ENCODE peak calls at places on chromosomes 6 and 20, in four cellular contexts. G, D, W and A are unnamed samples.

GRCh38 chr20:39880890-39881289 is 808.1 kb downstream of the MAFB start:
- DNase-seq in D (no peak), G (peak; percentile 0), W (no peak), A (no peak)

GRCh38 chr20:13717631-13718044 is 67.1 kb downstream of the ESF1 start:
- DNase-seq in D (peak; percentile 68), G (no peak), W (no peak), A (no peak)

GRCh38 chr6:145887969-145888368 is 73.4 kb upstream of the FBXO30 start:
- DNase-seq in D (no peak), G (peak; percentile 13), W (no peak), A (no peak)

GRCh38 chr6:108744996-108745395 is 103.2 kb upstream of the ARMC2 start:
- DNase-seq in G (no peak), W (no peak), D (no peak), A (no peak)

GRCh38 chr6:82612475-82612874 is 248.9 kb downstream of the TPBG start:
- DNase-seq in W (no peak), D (no peak), G (no peak), A (no peak)

GRCh38 chr6:54134934-54135333 is 23.7 kb downstream of the MLIP start:
- DNase-seq in W (no peak), D (no peak), G (no peak), A (no peak)

GRCh38 chr20:3751664-3752385 is 15.7 kb downstream of the ADISSP start:
- DNase-seq in G (no peak), D (no peak), W (no peak), A (no peak)

GRCh38 chr6:24273471-24273870 is 84.4 kb downstream of the DCDC2 start:
- DNase-seq in G (no peak), W (no peak), D (no peak), A (no peak)

GRCh38 chr6:52087498-52087999 is at the start of gene PKHD1:
- DNase-seq in D (no peak), W (peak; percentile 55), G (peak; percentile 17), A (peak; percentile 43)

GRCh38 chr6:82086944-82087343 is 160.6 kb downstream of the IBTK start:
- DNase-seq in W (peak; percentile 81), D (no peak), G (no peak), A (no peak)

GRCh38 chr6:137277971-137278602 is 58.9 kb upstream of the IFNGR1 start:
- DNase-seq in G (no peak), W (peak; percentile 28), D (no peak), A (peak; percentile 45)

GRCh38 chr6:144931172-144932035 is 646.3 kb downstream of the UTRN start:
- DNase-seq in D (no peak), G (peak; percentile 46), W (peak; percentile 27), A (peak; percentile 30)

GRCh38 chr6:4967301-4968030 is 36.4 kb downstream of the RPP40 start:
- DNase-seq in W (no peak), G (no peak), D (no peak), A (no peak)

GRCh38 chr20:8213831-8214587 is 81.9 kb downstream of the PLCB1 start:
- DNase-seq in D (peak; percentile 47), W (no peak), G (no peak), A (no peak)

GRCh38 chr6:160978141-160978926 is 13.2 kb upstream of the MAP3K4 start:
- DNase-seq in D (no peak), W (no peak), G (no peak), A (no peak)

GRCh38 chr6:33983109-33983475 is 162.8 kb downstream of the GRM4 start:
- DNase-seq in D (no peak), W (peak; percentile 61), G (peak; percentile 21), A (no peak)

GRCh38 chr20:62150236-62150575 is 6.6 kb downstream of the SS18L1 start:
- DNase-seq in W (no peak), D (no peak), G (no peak), A (no peak)

GRCh38 chr6:137873273-137873762 is 6.3 kb downstream of the TNFAIP3 start:
- DNase-seq in G (peak; percentile 48), W (peak; percentile 99), D (peak; percentile 95), A (no peak)

DNA sequence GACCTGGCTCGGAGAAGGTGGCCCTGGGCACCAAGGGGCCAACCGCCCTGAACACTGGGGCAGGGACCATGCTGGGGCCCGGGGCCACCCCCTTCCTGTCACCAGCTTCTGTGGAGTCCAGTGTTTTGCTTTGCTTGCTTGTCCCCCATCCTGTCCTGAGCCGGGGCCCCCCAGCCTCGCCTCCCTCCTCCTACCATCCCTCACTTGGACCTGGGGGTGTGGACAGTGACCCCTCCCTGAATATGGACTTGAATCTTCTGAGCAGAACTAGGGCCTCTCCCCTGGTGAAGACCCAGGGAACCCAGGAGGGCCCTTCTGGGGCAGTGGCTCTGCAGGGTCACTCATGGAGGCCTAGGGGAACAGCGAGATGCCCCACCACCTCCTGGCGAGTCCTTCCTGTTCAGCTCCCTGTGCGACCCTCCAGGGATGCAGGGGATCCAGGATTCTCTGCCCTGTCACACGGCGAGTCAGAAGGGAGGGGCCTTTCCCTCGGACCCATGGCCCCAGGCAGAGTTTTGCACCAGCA is 41.6 kb downstream of the VSTM2L start:
- DNase-seq in G (no peak), W (no peak), D (no peak), A (no peak)
- TF ChIP-seq FOXM1 in G (no peak), W (no peak), D (no peak), A (no peak)

GRCh38 chr6:133992992-133993682 is 40.1 kb downstream of the TBPL1 start:
- DNase-seq in G (peak; percentile 37), W (no peak), D (no peak), A (no peak)

GRCh38 chr6:133999305-133999704 is 46.3 kb downstream of the TBPL1 start:
- DNase-seq in W (no peak), G (no peak), D (no peak), A (no peak)

GRCh38 chr6:133997267-133997666 is 44.2 kb downstream of the TBPL1 start:
- DNase-seq in G (no peak), D (no peak), W (no peak), A (no peak)

GRCh38 chr6:133995758-133996157 is 42.7 kb downstream of the TBPL1 start:
- DNase-seq in W (no peak), G (no peak), D (no peak), A (no peak)

GRCh38 chr6:133995296-133995695 is 42.3 kb downstream of the TBPL1 start:
- DNase-seq in W (no peak), D (no peak), G (no peak), A (no peak)
- TF ChIP-seq BHLHE40 in W (no peak), D (no peak), G (no peak), A (no peak)

GRCh38 chr6:102154874-102155273 is 761.4 kb downstream of the GRIK2 start:
- DNase-seq in W (no peak), D (no peak), G (no peak), A (no peak)

GRCh38 chr6:102150549-102150948 is 757.0 kb downstream of the GRIK2 start:
- DNase-seq in G (no peak), W (no peak), D (no peak), A (no peak)

DNA sequence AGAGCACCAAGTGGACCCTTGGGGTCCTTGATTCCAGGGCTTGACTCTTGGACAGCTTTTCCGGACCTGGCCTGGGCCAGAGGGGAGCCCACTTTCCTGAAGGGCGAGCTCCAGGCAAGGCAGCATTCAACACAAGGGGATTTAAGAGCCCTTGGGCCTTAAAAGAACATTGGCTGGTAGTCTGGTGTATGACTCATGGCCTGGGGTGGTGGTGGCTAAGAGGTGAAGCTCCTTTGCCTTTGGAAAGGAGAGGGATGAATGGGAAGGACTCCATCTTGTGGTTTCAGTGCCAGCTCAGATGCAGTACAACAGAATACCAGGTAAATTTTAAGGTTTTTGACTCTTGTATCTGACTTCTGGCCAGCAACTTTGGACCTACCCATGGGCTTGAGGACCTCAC is 760.7 kb downstream of the GRIK2 start:
- DNase-seq in G (no peak), D (no peak), W (no peak), A (no peak)
- TF ChIP-seq FOXM1 in G (no peak), D (no peak), W (no peak), A (no peak)

GRCh38 chr20:15867017-15867416 is 706.2 kb downstream of the KIF16B start:
- DNase-seq in D (no peak), W (no peak), G (no peak), A (no peak)

GRCh38 chr20:15860850-15861249 is 712.4 kb downstream of the KIF16B start:
- DNase-seq in G (no peak), W (no peak), D (no peak), A (no peak)

GRCh38 chr20:15862178-15862577 is 711.1 kb downstream of the KIF16B start:
- DNase-seq in G (no peak), W (no peak), D (no peak), A (no peak)

GRCh38 chr20:15865553-15865952 is 707.7 kb downstream of the KIF16B start:
- DNase-seq in W (no peak), D (no peak), G (no peak), A (no peak)

GRCh38 chr20:15863735-15864134 is 709.5 kb downstream of the KIF16B start:
- DNase-seq in D (no peak), G (no peak), W (no peak), A (no peak)
- TF ChIP-seq BHLHE40 in D (no peak), G (no peak), W (no peak), A (no peak)

GRCh38 chr6:150417899-150418824 is 49.4 kb downstream of the IYD start:
- DNase-seq in W (peak; percentile 63), D (peak; percentile 40), G (peak; percentile 68), A (peak; percentile 77)

GRCh38 chr6:150417247-150417646 is 48.4 kb downstream of the IYD start:
- DNase-seq in W (no peak), G (no peak), D (no peak), A (no peak)

GRCh38 chr6:150420428-150420827 is 51.6 kb downstream of the IYD start:
- DNase-seq in D (no peak), W (no peak), G (no peak), A (no peak)

GRCh38 chr6:150420926-150421325 is 52.1 kb downstream of the IYD start:
- DNase-seq in G (no peak), W (no peak), D (no peak), A (no peak)

DNA sequence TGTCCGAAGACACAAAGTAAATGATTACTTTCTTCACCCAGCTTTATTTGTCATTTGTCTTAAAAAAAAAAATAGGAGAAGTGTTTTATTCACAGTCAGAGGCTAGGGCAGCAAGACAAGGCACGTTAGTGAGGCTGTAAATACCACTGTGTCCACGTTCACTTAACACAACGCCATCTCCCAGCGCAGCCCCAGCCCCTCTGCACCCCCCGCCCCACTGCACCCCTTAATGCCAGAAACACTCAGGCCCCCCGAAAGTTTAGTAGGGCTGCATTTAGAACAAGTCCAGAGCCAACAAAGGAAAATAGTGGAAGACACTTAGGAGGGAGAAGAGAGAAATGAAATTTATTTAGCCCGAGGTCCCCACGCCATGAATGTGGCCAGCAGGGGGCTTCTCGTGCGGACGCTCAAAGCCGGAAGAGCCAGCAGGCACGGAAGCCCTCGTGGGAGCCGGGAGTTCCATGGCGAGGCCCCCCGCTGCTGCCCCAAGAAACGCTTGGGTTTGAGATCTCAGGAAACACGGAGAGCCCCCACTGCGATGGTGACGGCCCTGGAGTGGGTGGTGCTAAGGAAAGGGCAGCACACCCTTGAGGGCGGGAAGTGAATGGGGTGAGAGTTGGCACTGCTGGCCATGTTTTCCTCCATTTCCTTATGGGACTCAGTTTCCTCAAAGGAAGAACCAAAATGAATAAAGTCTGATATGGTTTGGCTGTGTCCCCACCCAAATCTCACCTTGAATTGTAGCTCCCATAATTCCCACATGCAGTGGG is 50.2 kb downstream of the IYD start:
- DNase-seq in W (peak; percentile 21), D (no peak), G (peak; percentile 67), A (peak; percentile 86)
- TF ChIP-seq FOXM1 in W (no peak), D (no peak), G (no peak), A (no peak)